ENCODE peak calls at places on chromosomes 13 and 19, in eight cellular contexts. One of them, this sample, is unnamed. For H3K4me1, the result is how much of the 10 kb centered on the place peaks cover.

GRCh38 chr13:34034411-34034810 is 216.5 kb downstream of the RFC3 start:
- DNase-seq in endothelial cell of umbilical vein: no peak
- DNase-seq in uterus: no peak
- DNase-seq in mucosa of descending colon: no peak
- DNase-seq in lung: no peak
- DNase-seq in aorta: no peak
- DNase-seq in tibial artery: no peak
- DNase-seq in thoracic aorta: no peak
- DNase-seq in this sample: no peak

GRCh38 chr19:13983213-13983889 is 22.8 kb downstream of the RFX1 start:
- DNase-seq in aorta: peak
- DNase-seq in mucosa of descending colon: no peak
- DNase-seq in uterus: no peak
- DNase-seq in endothelial cell of umbilical vein: no peak
- DNase-seq in tibial artery: no peak
- DNase-seq in thoracic aorta: no peak
- DNase-seq in lung: no peak
- DNase-seq in this sample: no peak

GRCh38 chr13:52695856-52696255 is 43.2 kb downstream of the SUGT1 start:
- DNase-seq in endothelial cell of umbilical vein: no peak
- DNase-seq in thoracic aorta: no peak
- DNase-seq in uterus: no peak
- DNase-seq in lung: no peak
- DNase-seq in aorta: no peak
- DNase-seq in tibial artery: no peak
- DNase-seq in mucosa of descending colon: no peak
- DNase-seq in this sample: no peak

GRCh38 chr19:3135961-3136683 is at the start of gene GNA15:
- DNase-seq in uterus: no peak
- DNase-seq in thoracic aorta: no peak
- DNase-seq in lung: peak
- DNase-seq in endothelial cell of umbilical vein: no peak
- DNase-seq in mucosa of descending colon: peak
- DNase-seq in tibial artery: no peak
- DNase-seq in aorta: no peak
- DNase-seq in this sample: no peak

GRCh38 chr19:41225238-41226052 is 6.4 kb downstream of the AXL start:
- DNase-seq in uterus: peak
- DNase-seq in tibial artery: peak
- DNase-seq in aorta: peak
- DNase-seq in lung: peak
- DNase-seq in thoracic aorta: peak
- DNase-seq in endothelial cell of umbilical vein: peak
- DNase-seq in mucosa of descending colon: peak
- DNase-seq in this sample: peak

GRCh38 chr19:21143846-21144245 is 2.0 kb downstream of the ZNF431 start:
- DNase-seq in aorta: no peak
- DNase-seq in mucosa of descending colon: no peak
- DNase-seq in lung: no peak
- DNase-seq in endothelial cell of umbilical vein: no peak
- DNase-seq in uterus: no peak
- DNase-seq in tibial artery: no peak
- DNase-seq in thoracic aorta: no peak
- DNase-seq in this sample: no peak

GRCh38 chr13:114339779-114340534 is 25.7 kb downstream of the CHAMP1 start:
- DNase-seq in uterus: no peak
- DNase-seq in lung: no peak
- DNase-seq in thoracic aorta: no peak
- DNase-seq in mucosa of descending colon: peak
- DNase-seq in endothelial cell of umbilical vein: peak
- DNase-seq in aorta: no peak
- DNase-seq in tibial artery: no peak
- DNase-seq in this sample: peak

GRCh38 chr19:47507924-47508553 is 6.8 kb downstream of the NAPA start:
- DNase-seq in tibial artery: no peak
- DNase-seq in uterus: no peak
- DNase-seq in endothelial cell of umbilical vein: no peak
- DNase-seq in mucosa of descending colon: no peak
- DNase-seq in aorta: no peak
- DNase-seq in lung: no peak
- DNase-seq in thoracic aorta: no peak
- DNase-seq in this sample: no peak

GRCh38 chr13:22173605-22174004 is 502.7 kb downstream of the FGF9 start:
- DNase-seq in tibial artery: no peak
- DNase-seq in thoracic aorta: no peak
- DNase-seq in aorta: no peak
- DNase-seq in uterus: no peak
- DNase-seq in mucosa of descending colon: no peak
- DNase-seq in lung: no peak
- DNase-seq in endothelial cell of umbilical vein: no peak
- DNase-seq in this sample: no peak

GRCh38 chr13:86900906-86901305 is 770.3 kb upstream of the SLITRK5 start:
- DNase-seq in tibial artery: no peak
- DNase-seq in thoracic aorta: no peak
- DNase-seq in uterus: no peak
- DNase-seq in endothelial cell of umbilical vein: no peak
- DNase-seq in aorta: no peak
- DNase-seq in mucosa of descending colon: no peak
- DNase-seq in lung: no peak
- DNase-seq in this sample: no peak

GRCh38 chr13:38804536-38804935 is 117.7 kb downstream of the FREM2 start:
- DNase-seq in endothelial cell of umbilical vein: no peak
- DNase-seq in aorta: no peak
- DNase-seq in uterus: no peak
- DNase-seq in lung: no peak
- DNase-seq in mucosa of descending colon: no peak
- DNase-seq in thoracic aorta: no peak
- DNase-seq in tibial artery: no peak
- DNase-seq in this sample: peak

GRCh38 chr13:110113284-110113764 is 193.6 kb downstream of the COL4A1 start:
- DNase-seq in uterus: no peak
- DNase-seq in aorta: no peak
- DNase-seq in thoracic aorta: no peak
- DNase-seq in endothelial cell of umbilical vein: no peak
- DNase-seq in mucosa of descending colon: no peak
- DNase-seq in lung: no peak
- DNase-seq in tibial artery: no peak
- DNase-seq in this sample: no peak

GRCh38 chr13:62234780-62235530 is 819.3 kb upstream of the PCDH20 start:
- DNase-seq in endothelial cell of umbilical vein: no peak
- DNase-seq in tibial artery: no peak
- DNase-seq in uterus: no peak
- DNase-seq in aorta: no peak
- DNase-seq in mucosa of descending colon: no peak
- DNase-seq in lung: no peak
- DNase-seq in thoracic aorta: no peak
- DNase-seq in this sample: no peak

GRCh38 chr13:37175996-37176395 is 70.5 kb upstream of the CSNK1A1L start:
- DNase-seq in tibial artery: no peak
- DNase-seq in thoracic aorta: no peak
- DNase-seq in aorta: no peak
- DNase-seq in mucosa of descending colon: no peak
- DNase-seq in endothelial cell of umbilical vein: peak
- DNase-seq in lung: no peak
- DNase-seq in uterus: no peak
- DNase-seq in this sample: peak

GRCh38 chr19:6794817-6795431 is 22.4 kb downstream of the VAV1 start:
- DNase-seq in thoracic aorta: no peak
- DNase-seq in mucosa of descending colon: no peak
- DNase-seq in uterus: no peak
- DNase-seq in lung: no peak
- DNase-seq in tibial artery: no peak
- DNase-seq in aorta: no peak
- DNase-seq in endothelial cell of umbilical vein: no peak
- DNase-seq in this sample: no peak

GRCh38 chr13:26772531-26772930 is 11.9 kb upstream of the GPR12 start:
- DNase-seq in aorta: no peak
- DNase-seq in lung: no peak
- DNase-seq in thoracic aorta: no peak
- DNase-seq in endothelial cell of umbilical vein: no peak
- DNase-seq in tibial artery: no peak
- DNase-seq in mucosa of descending colon: no peak
- DNase-seq in uterus: no peak
- DNase-seq in this sample: no peak

GRCh38 chr13:26037302-26037701 is 14.5 kb downstream of the SHISA2 start:
- DNase-seq in uterus: no peak
- DNase-seq in lung: peak
- DNase-seq in tibial artery: no peak
- DNase-seq in mucosa of descending colon: peak
- DNase-seq in endothelial cell of umbilical vein: peak
- DNase-seq in aorta: no peak
- DNase-seq in thoracic aorta: no peak
- DNase-seq in this sample: peak

GRCh38 chr13:23007430-23007829 is 173.3 kb upstream of the SGCG start:
- DNase-seq in thoracic aorta: no peak
- DNase-seq in mucosa of descending colon: peak
- DNase-seq in uterus: peak
- DNase-seq in aorta: no peak
- DNase-seq in endothelial cell of umbilical vein: no peak
- DNase-seq in tibial artery: no peak
- DNase-seq in lung: no peak
- DNase-seq in this sample: no peak

GRCh38 chr19:10981496-10981895 is 20.7 kb downstream of the SMARCA4 start:
- DNase-seq in lung: no peak
- DNase-seq in endothelial cell of umbilical vein: no peak
- DNase-seq in mucosa of descending colon: no peak
- DNase-seq in aorta: no peak
- DNase-seq in thoracic aorta: no peak
- DNase-seq in uterus: no peak
- DNase-seq in tibial artery: no peak
- DNase-seq in this sample: no peak

GRCh38 chr13:44063467-44063866 is 183.8 kb downstream of the LACC1 start:
- DNase-seq in lung: no peak
- DNase-seq in uterus: no peak
- DNase-seq in endothelial cell of umbilical vein: no peak
- DNase-seq in tibial artery: no peak
- DNase-seq in thoracic aorta: no peak
- DNase-seq in mucosa of descending colon: peak
- DNase-seq in aorta: no peak
- DNase-seq in this sample: no peak

GRCh38 chr13:31631071-31631470 is 108.3 kb upstream of the RXFP2 start:
- DNase-seq in lung: no peak
- DNase-seq in thoracic aorta: no peak
- DNase-seq in aorta: no peak
- DNase-seq in mucosa of descending colon: no peak
- DNase-seq in tibial artery: no peak
- DNase-seq in uterus: no peak
- DNase-seq in endothelial cell of umbilical vein: peak
- DNase-seq in this sample: no peak

GRCh38 chr19:31470229-31470939 is 121.1 kb upstream of the TSHZ3 start:
- DNase-seq in lung: no peak
- DNase-seq in mucosa of descending colon: no peak
- DNase-seq in endothelial cell of umbilical vein: no peak
- DNase-seq in thoracic aorta: no peak
- DNase-seq in uterus: no peak
- DNase-seq in aorta: no peak
- DNase-seq in tibial artery: no peak
- DNase-seq in this sample: no peak

GRCh38 chr19:39448271-39448670 is 2.9 kb downstream of the SUPT5H start:
- DNase-seq in tibial artery: no peak
- DNase-seq in aorta: no peak
- DNase-seq in lung: no peak
- DNase-seq in endothelial cell of umbilical vein: no peak
- DNase-seq in thoracic aorta: no peak
- DNase-seq in uterus: no peak
- DNase-seq in mucosa of descending colon: no peak
- DNase-seq in this sample: no peak

GRCh38 chr19:33464010-33464732 is 57.4 kb downstream of the PEPD start:
- DNase-seq in aorta: peak
- DNase-seq in uterus: no peak
- DNase-seq in tibial artery: peak
- DNase-seq in endothelial cell of umbilical vein: no peak
- DNase-seq in lung: no peak
- DNase-seq in mucosa of descending colon: no peak
- DNase-seq in thoracic aorta: no peak
- DNase-seq in this sample: no peak

GRCh38 chr19:3949997-3950859 is 17.4 kb downstream of the NMRK2 start:
- DNase-seq in endothelial cell of umbilical vein: no peak
- DNase-seq in aorta: no peak
- DNase-seq in lung: no peak
- DNase-seq in tibial artery: no peak
- DNase-seq in thoracic aorta: no peak
- DNase-seq in mucosa of descending colon: no peak
- DNase-seq in uterus: no peak
- DNase-seq in this sample: no peak

GRCh38 chr13:99377641-99378040 is 70.4 kb upstream of the GPR183 start:
- DNase-seq in endothelial cell of umbilical vein: no peak
- DNase-seq in uterus: no peak
- DNase-seq in mucosa of descending colon: no peak
- DNase-seq in lung: no peak
- DNase-seq in aorta: no peak
- DNase-seq in thoracic aorta: no peak
- DNase-seq in tibial artery: no peak
- DNase-seq in this sample: no peak
- H3K4me1 ChIP-seq in endothelial cell of umbilical vein: under half
- H3K4me1 ChIP-seq in uterus: under half
- H3K4me1 ChIP-seq in mucosa of descending colon: under half
- H3K4me1 ChIP-seq in lung: under half
- H3K4me1 ChIP-seq in aorta: under half
- H3K4me1 ChIP-seq in thoracic aorta: under half
- H3K4me1 ChIP-seq in tibial artery: under half
- H3K4me1 ChIP-seq in this sample: under half

GRCh38 chr19:35125270-35125717 is 9.6 kb downstream of the LGI4 start:
- DNase-seq in uterus: no peak
- DNase-seq in thoracic aorta: no peak
- DNase-seq in mucosa of descending colon: peak
- DNase-seq in tibial artery: no peak
- DNase-seq in aorta: no peak
- DNase-seq in lung: no peak
- DNase-seq in endothelial cell of umbilical vein: no peak
- DNase-seq in this sample: no peak
- H3K4me3 ChIP-seq in uterus: no peak
- H3K4me3 ChIP-seq in thoracic aorta: no peak
- H3K4me3 ChIP-seq in mucosa of descending colon: no peak
- H3K4me3 ChIP-seq in tibial artery: no peak
- H3K4me3 ChIP-seq in aorta: no peak
- H3K4me3 ChIP-seq in lung: no peak
- H3K4me3 ChIP-seq in endothelial cell of umbilical vein: no peak
- H3K4me3 ChIP-seq in this sample: no peak

DNA sequence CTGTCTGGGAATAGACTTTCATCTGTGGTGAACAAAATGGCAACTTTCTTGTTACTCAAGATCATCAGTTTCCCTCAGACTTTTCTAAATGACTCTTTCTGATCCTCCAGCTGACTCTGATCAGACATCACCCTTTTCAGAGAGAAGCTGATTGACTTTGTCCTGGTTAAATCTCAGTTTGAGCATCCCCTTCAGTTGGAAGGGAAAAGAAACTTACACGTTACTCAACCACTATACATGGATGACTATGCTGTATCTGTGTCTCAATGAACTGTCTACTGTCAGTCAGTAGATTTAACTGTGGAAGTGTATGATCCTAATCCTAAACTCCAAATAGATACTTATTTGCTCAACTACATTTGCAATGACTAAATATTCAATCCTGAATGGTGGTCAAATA is 118.5 kb downstream of the NALCN start:
- DNase-seq in endothelial cell of umbilical vein: no peak
- DNase-seq in uterus: no peak
- DNase-seq in lung: no peak
- DNase-seq in tibial artery: no peak
- DNase-seq in thoracic aorta: no peak
- DNase-seq in aorta: no peak
- DNase-seq in mucosa of descending colon: no peak
- DNase-seq in this sample: no peak
- H3K4me1 ChIP-seq in endothelial cell of umbilical vein: under half
- H3K4me1 ChIP-seq in uterus: under half
- H3K4me1 ChIP-seq in lung: under half
- H3K4me1 ChIP-seq in tibial artery: under half
- H3K4me1 ChIP-seq in thoracic aorta: under half
- H3K4me1 ChIP-seq in aorta: under half
- H3K4me1 ChIP-seq in mucosa of descending colon: under half
- H3K4me1 ChIP-seq in this sample: under half

GRCh38 chr19:19170053-19170945 is at the start of gene MEF2B:
- DNase-seq in mucosa of descending colon: peak
- DNase-seq in endothelial cell of umbilical vein: peak
- DNase-seq in lung: peak
- DNase-seq in aorta: peak
- DNase-seq in uterus: peak
- DNase-seq in tibial artery: no peak
- DNase-seq in thoracic aorta: no peak
- DNase-seq in this sample: peak
- H3K4me3 ChIP-seq in mucosa of descending colon: no peak
- H3K4me3 ChIP-seq in endothelial cell of umbilical vein: no peak
- H3K4me3 ChIP-seq in lung: no peak
- H3K4me3 ChIP-seq in aorta: no peak
- H3K4me3 ChIP-seq in uterus: no peak
- H3K4me3 ChIP-seq in tibial artery: no peak
- H3K4me3 ChIP-seq in thoracic aorta: peak
- H3K4me3 ChIP-seq in this sample: no peak